ENCODE peak calls at places on chromosomes 16 and 17, in four cellular contexts. A is thyroid gland, Y is spleen, I is upper lobe of left lung. L is an unnamed sample.

GRCh38 chr17:36948717-36949460 is at the start of gene AATF:
- DNase-seq in I (peak; percentile 97), A (peak; percentile 96), Y (peak; percentile 99), L (peak; percentile 89)

GRCh38 chr17:16977932-16978331 is 6.0 kb upstream of the TNFRSF13B start:
- DNase-seq in A (no peak), Y (no peak), I (no peak), L (no peak)

GRCh38 chr17:5552841-5553240 is 31.5 kb downstream of the NLRP1 start:
- DNase-seq in I (no peak), Y (no peak), A (no peak), L (no peak)

GRCh38 chr17:81223758-81224122 is 975 bp upstream of the CEP131 start:
- DNase-seq in I (no peak), Y (no peak), A (peak; percentile 19), L (no peak)

GRCh38 chr17:44623070-44623725 is 33.1 kb upstream of the MEIOC start:
- DNase-seq in Y (no peak), I (no peak), A (no peak), L (no peak)

GRCh38 chr17:17305282-17305801 is 2.2 kb downstream of the NT5M start:
- DNase-seq in A (no peak), I (peak; percentile 53), Y (peak; percentile 88), L (no peak)

GRCh38 chr16:21156767-21157467 is 1.6 kb upstream of the LDAF1 start:
- DNase-seq in Y (no peak), A (peak; percentile 17), I (no peak), L (no peak)

GRCh38 chr16:48907906-48908634 is 298.1 kb upstream of the N4BP1 start:
- DNase-seq in A (no peak), I (no peak), Y (no peak), L (no peak)

GRCh38 chr17:19288453-19288852 is 51.3 kb downstream of the EPN2 start:
- DNase-seq in I (no peak), A (peak; percentile 74), Y (peak; percentile 34), L (no peak)

GRCh38 chr16:87407511-87408112 is 15.5 kb downstream of the MAP1LC3B start:
- DNase-seq in A (peak; percentile 96), Y (peak; percentile 88), I (peak; percentile 81), L (peak; percentile 26)

GRCh38 chr16:1414532-1415265 is at the start of gene UNKL:
- DNase-seq in I (peak; percentile 74), A (peak; percentile 76), Y (peak; percentile 96), L (peak; percentile 53)

GRCh38 chr16:85169333-85170065 is 57.2 kb upstream of the CIBAR2 start:
- DNase-seq in A (peak; percentile 31), I (no peak), Y (no peak), L (no peak)

GRCh38 chr16:88760424-88761142 is 24.4 kb downstream of the PIEZO1 start:
- DNase-seq in Y (no peak), I (no peak), A (peak; percentile 80), L (no peak)

GRCh38 chr17:78170692-78171590 is 2.6 kb downstream of the SYNGR2 start:
- DNase-seq in I (no peak), A (no peak), Y (no peak), L (no peak)

GRCh38 chr17:2943971-2944370 is 119.4 kb downstream of the OR1D5 start:
- DNase-seq in I (no peak), A (no peak), Y (no peak), L (no peak)

GRCh38 chr17:17140590-17140980 is 65.5 kb downstream of the PLD6 start:
- DNase-seq in Y (no peak), A (no peak), I (no peak), L (no peak)

GRCh38 chr17:4142107-4142900 is 526 bp downstream of the ZZEF1 start:
- DNase-seq in I (peak; percentile 36), Y (no peak), A (peak; percentile 39), L (no peak)

GRCh38 chr17:70938311-70938710 is 769.0 kb downstream of the KCNJ2 start:
- DNase-seq in I (no peak), A (peak; percentile 19), Y (no peak), L (no peak)

GRCh38 chr17:49444384-49444783 is 29.7 kb upstream of the PHB1 start:
- DNase-seq in I (no peak), A (no peak), Y (no peak), L (no peak)

GRCh38 chr17:9948967-9949366 is 43.9 kb upstream of the RCVRN start:
- DNase-seq in I (no peak), Y (no peak), A (no peak), L (no peak)

GRCh38 chr17:73795730-73796129 is 151.5 kb upstream of the SDK2 start:
- DNase-seq in I (no peak), Y (no peak), A (no peak), L (no peak)

GRCh38 chr17:50132104-50132794 is 2.3 kb upstream of the SAMD14 start:
- DNase-seq in I (no peak), Y (no peak), A (no peak), L (no peak)

GRCh38 chr16:54286330-54287017 is at the start of gene IRX3:
- DNase-seq in A (peak; percentile 76), I (peak; percentile 89), Y (no peak), L (peak; percentile 77)

GRCh38 chr17:39979865-39980401 is 674 bp upstream of the PSMD3 start:
- DNase-seq in A (no peak), Y (no peak), I (no peak), L (no peak)

GRCh38 chr17:3657874-3658783 is 10.2 kb downstream of the TAX1BP3 start:
- DNase-seq in I (no peak), A (no peak), Y (no peak), L (no peak)

GRCh38 chr17:33272438-33272837 is 20.7 kb downstream of the ASIC2 start:
- DNase-seq in Y (no peak), A (no peak), I (no peak), L (no peak)

GRCh38 chr17:50668025-50668837 is 33.5 kb downstream of the ABCC3 start:
- DNase-seq in A (no peak), Y (no peak), I (no peak), L (no peak)

GRCh38 chr17:64741038-64741641 is 79.0 kb upstream of the SMURF2 start:
- DNase-seq in I (peak; percentile 75), A (peak; percentile 37), Y (no peak), L (no peak)

GRCh38 chr17:38658741-38659345 is 15.9 kb downstream of the EPOP start:
- DNase-seq in A (no peak), I (no peak), Y (no peak), L (no peak)

GRCh38 chr16:51095114-51095872 is 55.8 kb downstream of the SALL1 start:
- DNase-seq in Y (no peak), A (no peak), I (no peak), L (no peak)

GRCh38 chr16:57801856-57802634 is at the start of gene KIFC3:
- DNase-seq in A (peak; percentile 81), Y (peak; percentile 93), I (peak; percentile 82), L (no peak)
- TF ChIP-seq POLR2A in A (peak; percentile 44), Y (no peak), I (no peak), L (peak; percentile 5)

GRCh38 chr17:41518789-41519449 is at the start of gene KRT15:
- DNase-seq in I (no peak), Y (no peak), A (no peak), L (no peak)
- TF ChIP-seq CTCF in I (no peak), Y (no peak), A (no peak), L (no peak)

GRCh38 chr16:17302213-17302612 is 168.5 kb downstream of the XYLT1 start:
- DNase-seq in A (no peak), I (no peak), Y (no peak), L (no peak)
- TF ChIP-seq POLR2A in A (no peak), I (no peak), Y (no peak), L (no peak)

GRCh38 chr17:45666641-45667040 is 117.5 kb upstream of the CRHR1 start:
- DNase-seq in A (no peak), Y (no peak), I (no peak), L (no peak)

GRCh38 chr17:45666046-45666600 is 118.0 kb upstream of the CRHR1 start:
- DNase-seq in Y (no peak), I (no peak), A (no peak), L (no peak)

GRCh38 chr17:45662432-45662831 is 121.7 kb upstream of the CRHR1 start:
- DNase-seq in A (no peak), I (no peak), Y (no peak), L (no peak)

GRCh38 chr17:45660474-45660873 is 123.6 kb upstream of the CRHR1 start:
- DNase-seq in Y (no peak), I (no peak), A (no peak), L (no peak)

GRCh38 chr17:45663772-45664171 is 120.3 kb upstream of the CRHR1 start:
- DNase-seq in I (no peak), A (no peak), Y (no peak), L (no peak)
- TF ChIP-seq CTCF in I (no peak), A (no peak), Y (no peak), L (no peak)

GRCh38 chr16:67995423-67995822 is 3.9 kb downstream of the DPEP2 start:
- DNase-seq in A (no peak), Y (no peak), I (peak; percentile 36), L (no peak)

GRCh38 chr16:67992661-67993206 is 6.5 kb downstream of the DPEP2 start:
- DNase-seq in I (no peak), Y (no peak), A (no peak), L (no peak)

GRCh38 chr16:67989322-67990017 is 9.2 kb upstream of the DPEP3 start:
- DNase-seq in A (no peak), I (no peak), Y (no peak), L (peak; percentile 77)

GRCh38 chr16:67990018-67990386 is 9.3 kb downstream of the DPEP2 start:
- DNase-seq in Y (no peak), I (no peak), A (no peak), L (peak; percentile 40)

DNA sequence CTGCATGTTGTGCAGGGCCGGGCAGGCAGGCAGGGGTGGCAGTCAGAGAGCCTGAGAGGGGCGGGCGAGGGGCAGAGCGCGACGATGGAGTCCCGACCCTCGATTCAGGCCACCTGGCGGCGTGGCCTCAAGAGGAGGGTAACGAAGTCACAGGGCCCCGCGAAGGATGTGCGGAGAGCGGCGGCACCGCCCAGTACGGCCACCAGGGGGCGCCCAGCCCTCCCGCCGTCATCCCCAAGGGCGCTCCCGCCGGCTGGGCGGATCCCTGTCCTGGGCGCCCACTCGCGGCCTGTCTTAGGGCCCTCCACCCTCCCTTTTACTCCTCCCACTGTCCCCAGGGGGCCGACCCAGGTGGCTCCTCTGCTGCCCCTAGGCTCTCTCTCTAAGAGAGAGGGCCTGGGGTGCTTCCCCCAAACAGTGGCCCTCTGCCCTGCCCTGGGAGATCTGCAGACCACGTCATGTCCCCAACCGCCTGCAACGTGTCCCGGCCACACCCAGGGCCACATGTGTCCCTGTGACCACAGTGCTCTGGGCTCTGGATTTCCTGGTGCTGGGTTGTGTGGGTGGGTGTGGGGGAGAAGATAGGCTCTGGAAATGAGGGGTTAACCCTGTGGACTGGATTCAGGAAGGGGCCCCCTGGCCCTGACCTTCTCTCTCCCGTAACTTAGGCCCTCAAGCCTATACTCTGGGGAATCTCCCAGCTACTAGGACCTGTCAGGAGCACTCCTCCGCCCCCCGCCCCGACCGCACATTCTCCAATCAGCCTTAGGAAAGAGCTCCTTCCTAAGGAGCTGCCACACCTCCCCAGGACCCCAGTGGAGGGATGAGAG is 5.9 kb downstream of the DPEP2 start:
- DNase-seq in A (peak; percentile 74), I (peak; percentile 85), Y (peak; percentile 97), L (peak; percentile 62)
- TF ChIP-seq POLR2A in A (peak; percentile 15), I (no peak), Y (no peak), L (peak; percentile 39)

DNA sequence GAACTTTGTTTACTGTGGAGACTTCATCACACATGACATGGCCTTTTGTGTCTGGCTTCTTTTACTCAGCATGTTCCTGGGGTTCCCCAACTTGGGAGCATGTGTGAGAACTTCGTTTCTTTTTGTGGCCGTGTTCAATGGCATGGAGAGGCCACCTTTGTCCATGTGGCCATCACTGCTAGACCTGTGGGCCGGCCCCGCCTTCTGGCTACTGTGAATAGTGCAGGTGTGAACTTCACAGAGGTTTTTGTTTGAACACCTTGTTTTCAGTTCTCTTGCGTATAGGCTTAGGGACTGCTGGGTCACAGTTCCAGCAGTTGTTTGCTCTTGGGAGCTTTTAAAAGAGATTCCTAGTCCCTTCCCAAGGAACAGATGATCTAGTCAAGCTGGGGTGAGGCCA is 5.7 kb upstream of the SLC38A8 start:
- DNase-seq in Y (peak; percentile 66), A (no peak), I (no peak), L (no peak)
- TF ChIP-seq CTCF in Y (no peak), A (no peak), I (no peak), L (no peak)

L was measured in gastrocnemius medialis.